ENCODE peak calls at places on chromosomes 5 and 9, in ten cellular contexts. V, K, L, A, P, T, B, D, E and S are unnamed samples.

GRCh38 chr5:143402464-143403356 is 776 bp downstream of the NR3C1 start:
- DNase-seq in K (peak; percentile 70), D (peak; percentile 78), B (peak; percentile 95), P (peak; percentile 67), A (peak; percentile 62), T (peak; percentile 80), V (peak; percentile 62), L (peak; percentile 93), E (peak; percentile 65), S (peak; percentile 50)

GRCh38 chr5:151063590-151063989 is 17.2 kb downstream of the TNIP1 start:
- DNase-seq in B (peak; percentile 75), P (no peak), K (peak; percentile 34), T (no peak), V (no peak), L (no peak), A (no peak), E (no peak), D (no peak), S (no peak)

GRCh38 chr5:13558408-13558807 is 386.1 kb downstream of the DNAH5 start:
- DNase-seq in T (no peak), D (no peak), L (no peak), B (no peak), P (no peak), A (no peak), E (no peak), K (no peak), V (no peak), S (no peak)

GRCh38 chr5:143182901-143183820 is 220.3 kb downstream of the NR3C1 start:
- DNase-seq in V (no peak), T (peak; percentile 53), B (no peak), P (peak; percentile 32), K (no peak), D (peak; percentile 56), A (peak; percentile 13), E (no peak), L (no peak), S (no peak)

GRCh38 chr5:26986985-26987384 is 51.4 kb downstream of the CDH9 start:
- DNase-seq in V (no peak), K (no peak), P (no peak), B (no peak), T (no peak), E (no peak), L (no peak), D (no peak), A (no peak), S (no peak)

GRCh38 chr9:12748016-12748415 is 26.8 kb upstream of the LURAP1L start:
- DNase-seq in E (no peak), V (no peak), P (no peak), K (no peak), L (no peak), D (no peak), A (no peak), B (no peak), T (no peak), S (no peak)

GRCh38 chr5:61603211-61603908 is 271.3 kb downstream of the ZSWIM6 start:
- DNase-seq in K (peak; percentile 44), A (no peak), D (peak; percentile 65), E (no peak), V (no peak), B (no peak), T (no peak), L (no peak), P (no peak), S (no peak)

GRCh38 chr5:56585973-56586740 is 229.2 kb upstream of the MAP3K1 start:
- DNase-seq in E (no peak), T (peak; percentile 24), D (peak; percentile 59), K (peak; percentile 62), B (peak; percentile 80), L (no peak), V (no peak), A (no peak), P (no peak), S (no peak)

GRCh38 chr9:88818495-88819201 is 172.6 kb upstream of the S1PR3 start:
- DNase-seq in A (no peak), L (peak; percentile 89), E (peak; percentile 50), P (no peak), T (no peak), K (no peak), D (no peak), V (no peak), B (no peak), S (no peak)

GRCh38 chr9:129202613-129203555 is 24.8 kb upstream of the IER5L start:
- DNase-seq in A (peak; percentile 91), D (peak; percentile 89), B (peak; percentile 96), V (peak; percentile 80), T (peak; percentile 75), P (peak; percentile 87), K (peak; percentile 85), L (peak; percentile 96), E (peak; percentile 99), S (peak; percentile 45)

GRCh38 chr5:53980061-53980460 is 330.3 kb downstream of the ARL15 start:
- DNase-seq in V (no peak), T (no peak), E (no peak), L (no peak), A (no peak), K (no peak), B (no peak), D (no peak), P (no peak), S (no peak)

DNA sequence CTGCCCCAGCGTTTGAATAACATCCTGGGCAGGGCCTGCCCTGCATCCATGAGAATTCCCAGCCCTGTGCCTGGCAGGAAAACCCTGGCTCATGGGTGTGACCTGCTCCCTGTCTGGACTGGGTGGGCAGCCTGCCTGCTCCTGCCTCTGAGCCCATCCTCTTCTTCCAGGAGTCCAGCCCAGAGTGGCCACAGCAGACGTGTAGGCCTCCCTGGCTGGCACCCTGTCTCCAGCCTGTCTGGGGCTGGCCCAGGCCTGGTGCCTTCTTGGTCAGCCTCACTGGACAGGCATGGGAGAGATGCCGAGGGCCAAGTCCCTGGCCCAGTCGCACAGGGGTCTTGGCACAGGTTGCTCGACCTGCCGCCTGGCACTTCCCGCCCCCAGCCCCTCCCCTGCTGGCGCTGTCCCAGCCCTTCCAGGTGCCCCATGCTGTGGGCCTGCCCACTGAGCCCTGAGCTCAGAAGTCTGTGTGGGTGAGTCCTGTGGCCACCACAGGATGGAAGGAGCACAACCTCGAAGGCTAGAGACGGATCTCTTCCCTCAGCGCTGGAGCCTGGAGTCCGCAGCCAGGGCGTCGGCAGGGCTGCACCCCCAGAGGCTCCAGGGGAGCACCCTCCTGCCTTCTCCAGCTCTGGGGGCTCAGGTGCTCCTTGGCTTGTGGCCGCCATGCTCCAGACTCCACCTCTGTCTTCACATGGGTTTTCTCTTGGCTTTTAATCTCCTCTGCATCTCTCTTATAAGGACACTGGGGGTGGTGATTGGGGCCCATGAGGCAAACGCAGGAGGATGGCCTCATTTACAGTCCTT is 11.8 kb upstream of the COL5A1 start:
- DNase-seq in T (peak; percentile 6), E (no peak), K (no peak), L (no peak), V (peak; percentile 38), B (peak; percentile 73), D (peak; percentile 11), A (no peak), P (no peak), S (no peak)
- H3K4me3 ChIP-seq in T (no peak overlapping the region), E (no peak overlapping the region), K (no peak overlapping the region), L (no peak overlapping the region), V (no peak overlapping the region), B (no peak overlapping the region), D (no peak overlapping the region), A (no peak overlapping the region), P (no peak overlapping the region), S (no peak overlapping the region)

GRCh38 chr5:141245250-141245717 is at the start of gene PCDHB15:
- DNase-seq in P (no peak), T (no peak), V (no peak), B (no peak), D (no peak), E (peak; percentile 83), A (peak; percentile 13), K (no peak), L (no peak), S (no peak)
- TF ChIP-seq CTCF in P (no peak), T (peak; percentile 43), V (no peak), B (no peak), D (peak; percentile 41), E (no peak), A (no peak), K (no peak), L (peak; percentile 11), S (no peak)

GRCh38 chr9:124355032-124355940 is 60.0 kb downstream of the PSMB7 start:
- DNase-seq in B (no peak), V (no peak), P (no peak), D (no peak), K (no peak), T (no peak), L (no peak), E (no peak), A (no peak), S (no peak)

GRCh38 chr9:124356745-124357390 is 58.4 kb downstream of the PSMB7 start:
- DNase-seq in V (no peak), L (no peak), E (no peak), K (no peak), T (no peak), A (no peak), P (peak; percentile 17), B (no peak), D (no peak), S (no peak)

GRCh38 chr9:124357591-124358361 is 57.5 kb downstream of the PSMB7 start:
- DNase-seq in D (no peak), E (no peak), K (no peak), L (no peak), B (no peak), T (no peak), V (no peak), A (no peak), P (peak; percentile 8), S (no peak)

GRCh38 chr9:124354364-124355031 is 60.7 kb downstream of the PSMB7 start:
- DNase-seq in D (no peak), L (no peak), B (peak; percentile 73), K (no peak), T (no peak), P (no peak), A (no peak), E (no peak), V (no peak), S (no peak)

DNA sequence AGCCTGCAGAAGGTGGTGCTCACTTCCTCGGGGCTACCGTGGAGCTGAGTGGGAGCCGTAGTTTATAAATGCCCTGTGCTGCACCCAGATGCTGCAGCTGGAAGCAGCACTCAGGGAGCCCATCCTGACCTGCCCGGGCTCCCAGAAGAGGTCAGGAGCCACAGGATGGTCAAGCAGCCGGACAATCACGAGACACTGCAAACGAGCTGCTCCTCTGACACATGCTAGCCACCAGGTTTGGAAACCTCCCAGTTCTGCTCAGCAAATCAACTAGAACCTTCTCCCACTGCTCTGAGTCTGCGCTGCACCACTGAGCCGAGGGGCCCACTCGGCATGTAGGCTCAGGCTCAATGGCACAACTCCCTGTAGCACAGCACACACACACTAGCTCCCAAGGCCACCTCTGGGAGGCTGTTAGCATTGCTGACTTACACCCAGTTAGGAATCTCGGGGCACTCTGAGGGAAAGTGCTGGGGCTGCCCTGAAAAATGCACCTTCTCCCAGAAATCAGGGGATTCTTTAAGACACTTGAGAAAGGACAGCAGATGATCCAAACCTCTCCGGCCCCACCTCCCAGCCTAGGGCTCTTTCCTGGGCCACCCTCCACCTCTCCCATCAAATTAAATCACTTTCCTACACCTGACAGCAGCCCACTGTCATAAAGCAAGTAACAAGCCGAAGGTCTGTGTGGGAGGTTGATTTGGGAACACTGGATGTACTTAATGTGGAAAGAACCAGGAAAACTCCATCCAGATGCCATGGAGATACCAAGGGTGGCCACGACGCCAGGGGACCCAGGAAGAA is 59.1 kb downstream of the PSMB7 start:
- DNase-seq in K (peak; percentile 70), A (no peak), E (no peak), D (no peak), L (no peak), V (no peak), T (no peak), B (no peak), P (no peak), S (no peak)
- TF ChIP-seq POLR2A in K (no peak), A (no peak), E (no peak), D (no peak), L (no peak), V (no peak), T (no peak), B (no peak), P (no peak), S (no peak)

GRCh38 chr9:137297966-137298365 is 4.1 kb downstream of the NRARP start:
- DNase-seq in V (no peak), L (no peak), T (no peak), D (peak; percentile 30), B (no peak), A (no peak), E (peak; percentile 54), K (no peak), P (no peak), S (no peak)
- H3K4me3 ChIP-seq in V (no peak overlapping the region), L (no peak overlapping the region), T (no peak overlapping the region), D (peak overlapping the region; percentile 65), B (no peak overlapping the region), A (no peak overlapping the region), E (no peak overlapping the region), K (no peak overlapping the region), P (no peak overlapping the region), S (peak overlapping the region; percentile 59)